ENCODE peak calls at places on chromosomes 2 and 18, in seven cellular contexts. Y is natural killer cell, Z is astrocyte of the spinal cord, T is A549, K is retinal pigment epithelial cell, V is IMR-90, B is adrenal gland. S is an unnamed sample.

GRCh38 chr2:76613330-76613729 is 902.6 kb upstream of the GCFC2 start:
- DNase-seq in B (no peak), T (no peak), V (no peak), Z (no peak), K (no peak), Y (no peak), S (no peak)

GRCh38 chr18:59927246-59927825 is 27.5 kb downstream of the PMAIP1 start:
- DNase-seq in Y (no peak), V (peak; percentile 66), B (no peak), K (peak; percentile 73), T (no peak), Z (no peak), S (no peak)

GRCh38 chr2:206361407-206362045 is 81.8 kb upstream of the ADAM23 start:
- DNase-seq in Y (no peak), T (no peak), K (no peak), B (no peak), V (no peak), Z (no peak), S (no peak)

GRCh38 chr2:123502926-123503325 is 522.2 kb upstream of the CNTNAP5 start:
- DNase-seq in K (no peak), Y (no peak), V (no peak), T (no peak), B (no peak), Z (peak; percentile 5), S (no peak)

GRCh38 chr2:88764850-88765153 is 73.3 kb downstream of the RPIA start:
- DNase-seq in B (no peak), T (no peak), Z (no peak), K (no peak), V (no peak), Y (no peak), S (no peak)

GRCh38 chr2:236644067-236644466 is 74.4 kb downstream of the ACKR3 start:
- DNase-seq in Y (no peak), T (no peak), V (no peak), B (no peak), K (no peak), Z (no peak), S (no peak)

GRCh38 chr2:234038076-234038802 is 12.3 kb upstream of the SPP2 start:
- DNase-seq in K (no peak), B (no peak), T (no peak), Y (no peak), Z (no peak), V (peak; percentile 45), S (no peak)

GRCh38 chr2:197914778-197915177 is 110.4 kb downstream of the PLCL1 start:
- DNase-seq in B (no peak), K (no peak), Z (no peak), Y (no peak), V (no peak), T (no peak), S (no peak)

GRCh38 chr2:8023241-8023640 is 658.6 kb upstream of the ID2 start:
- DNase-seq in V (no peak), Z (no peak), Y (no peak), T (no peak), K (no peak), B (no peak), S (no peak)

GRCh38 chr18:23453657-23454011 is 547 bp downstream of the RIOK3 start:
- DNase-seq in T (peak; percentile 31), Z (peak; percentile 48), V (peak; percentile 69), K (no peak), B (no peak), Y (no peak), S (no peak)

GRCh38 chr2:98911126-98911375 is 25.0 kb downstream of the CRACDL start:
- DNase-seq in T (no peak), K (no peak), B (no peak), Y (no peak), V (no peak), Z (no peak), S (no peak)

DNA sequence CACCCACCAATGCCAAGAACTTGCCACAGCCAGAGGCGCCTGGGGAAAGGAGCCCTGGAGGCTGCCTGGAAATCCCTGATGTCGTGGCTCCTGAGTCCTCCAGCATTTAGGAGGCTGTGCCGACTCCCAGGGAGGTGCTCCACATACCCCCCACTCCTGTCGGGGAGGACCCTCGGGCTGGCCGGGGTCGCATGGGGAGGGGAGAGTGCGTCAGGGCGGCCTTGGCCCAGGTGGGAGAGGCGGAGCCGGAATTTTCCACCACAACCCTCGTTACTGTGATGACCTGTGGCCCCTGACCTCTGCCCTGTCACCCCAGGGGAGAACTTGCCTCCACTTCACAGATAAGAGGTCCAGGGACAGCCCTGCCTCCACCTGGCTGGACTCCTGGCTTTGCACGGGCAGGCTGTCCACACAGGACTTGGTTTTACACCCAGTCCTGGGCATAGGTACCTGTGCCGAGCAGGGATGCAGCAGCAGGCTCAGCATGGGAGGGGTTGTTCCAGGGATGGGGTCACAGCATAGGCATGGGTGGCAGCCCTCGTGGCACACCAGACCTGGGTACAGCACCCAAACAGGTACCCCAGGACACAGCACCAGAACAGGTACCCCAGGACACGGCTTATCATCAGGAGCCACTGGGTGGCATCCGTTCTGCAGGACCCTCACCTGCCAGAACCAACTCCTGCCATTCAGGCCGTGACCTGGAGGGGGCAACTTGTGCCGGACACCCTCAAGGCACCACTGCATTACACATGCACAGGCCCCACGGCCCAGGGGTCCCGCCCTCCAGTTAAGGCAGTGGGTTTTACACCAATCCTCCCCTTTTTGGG is 12.3 kb upstream of the AGXT start:
- DNase-seq in K (no peak), Y (no peak), Z (no peak), V (no peak), B (no peak), T (peak; percentile 38), S (no peak)
- TF ChIP-seq CTCF in K (peak; percentile 12), Y (no peak), Z (peak; percentile 25), V (peak; percentile 15), B (no peak), T (no peak), S (peak; percentile 10)

GRCh38 chr2:26317377-26318105 is 28.4 kb upstream of the SELENOI start:
- DNase-seq in K (no peak), V (no peak), T (no peak), Z (no peak), Y (no peak), B (no peak), S (no peak)

GRCh38 chr2:26316845-26317244 is 29.1 kb upstream of the SELENOI start:
- DNase-seq in B (no peak), Z (no peak), V (no peak), Y (no peak), T (no peak), K (no peak), S (no peak)

GRCh38 chr2:26314243-26314642 is 31.7 kb upstream of the SELENOI start:
- DNase-seq in Z (no peak), K (no peak), B (no peak), T (no peak), Y (no peak), V (no peak), S (no peak)

GRCh38 chr2:26313446-26313845 is 32.5 kb upstream of the SELENOI start:
- DNase-seq in K (no peak), Z (no peak), B (no peak), T (no peak), V (no peak), Y (no peak), S (no peak)

DNA sequence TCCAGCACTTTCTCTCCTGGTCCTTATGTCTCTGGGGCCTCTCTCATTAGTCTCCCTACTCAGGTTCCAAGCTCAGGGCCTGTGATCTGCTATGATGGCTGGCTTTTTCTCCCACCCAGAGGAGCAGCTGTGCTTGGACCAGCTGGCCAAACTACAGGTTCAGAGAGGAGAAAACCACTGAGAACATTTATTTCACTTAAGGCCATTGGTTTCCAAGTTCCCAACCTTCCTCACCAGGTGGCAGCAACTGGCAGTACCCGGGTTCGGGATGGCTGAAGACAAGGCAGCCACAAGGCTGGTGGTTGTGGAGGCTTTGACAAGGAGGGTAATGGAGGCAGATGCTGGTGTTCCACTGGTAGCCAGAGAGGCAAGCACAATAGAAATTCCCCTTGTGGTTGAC is 29.9 kb upstream of the SELENOI start:
- DNase-seq in Y (no peak), K (no peak), Z (no peak), V (no peak), T (peak; percentile 64), B (no peak), S (no peak)
- TF ChIP-seq CTCF in Y (no peak), K (peak; percentile 52), Z (peak; percentile 18), V (no peak), T (peak; percentile 44), B (no peak), S (peak; percentile 13)

GRCh38 chr18:22084547-22084946 is 84.8 kb upstream of the GATA6 start:
- DNase-seq in V (no peak), Z (no peak), T (no peak), B (no peak), Y (no peak), K (no peak), S (peak; percentile 36)

GRCh38 chr18:22086973-22087372 is 82.4 kb upstream of the GATA6 start:
- DNase-seq in T (no peak), Y (no peak), V (no peak), B (no peak), K (no peak), Z (no peak), S (no peak)

GRCh38 chr18:22088029-22088428 is 81.4 kb upstream of the GATA6 start:
- DNase-seq in K (no peak), B (peak; percentile 69), Z (no peak), Y (no peak), V (no peak), T (no peak), S (no peak)

DNA sequence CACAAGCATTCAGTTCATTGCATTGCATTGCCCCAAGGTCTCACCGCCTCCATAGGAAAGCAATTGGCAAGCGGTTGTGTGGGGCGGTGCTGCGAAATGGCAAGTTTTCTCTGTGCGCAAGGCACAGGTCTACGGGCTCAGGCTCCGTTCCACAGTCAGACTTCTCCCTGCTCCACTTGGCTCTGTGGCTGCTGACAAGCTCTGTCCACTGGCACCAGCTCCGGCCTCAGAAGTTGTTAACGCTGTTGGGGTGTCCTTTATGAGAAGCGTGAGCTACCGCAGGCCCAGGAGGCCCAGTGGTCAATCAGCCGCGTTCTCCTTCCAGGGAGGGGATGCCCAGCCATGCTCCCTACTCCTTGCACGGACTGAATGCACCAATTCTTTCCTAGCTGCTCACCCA is 87.0 kb upstream of the GATA6 start:
- DNase-seq in K (no peak), Z (no peak), B (no peak), Y (no peak), V (no peak), T (no peak), S (peak; percentile 45)
- TF ChIP-seq CTCF in K (no peak), Z (no peak), B (no peak), Y (no peak), V (no peak), T (no peak), S (no peak)

DNA sequence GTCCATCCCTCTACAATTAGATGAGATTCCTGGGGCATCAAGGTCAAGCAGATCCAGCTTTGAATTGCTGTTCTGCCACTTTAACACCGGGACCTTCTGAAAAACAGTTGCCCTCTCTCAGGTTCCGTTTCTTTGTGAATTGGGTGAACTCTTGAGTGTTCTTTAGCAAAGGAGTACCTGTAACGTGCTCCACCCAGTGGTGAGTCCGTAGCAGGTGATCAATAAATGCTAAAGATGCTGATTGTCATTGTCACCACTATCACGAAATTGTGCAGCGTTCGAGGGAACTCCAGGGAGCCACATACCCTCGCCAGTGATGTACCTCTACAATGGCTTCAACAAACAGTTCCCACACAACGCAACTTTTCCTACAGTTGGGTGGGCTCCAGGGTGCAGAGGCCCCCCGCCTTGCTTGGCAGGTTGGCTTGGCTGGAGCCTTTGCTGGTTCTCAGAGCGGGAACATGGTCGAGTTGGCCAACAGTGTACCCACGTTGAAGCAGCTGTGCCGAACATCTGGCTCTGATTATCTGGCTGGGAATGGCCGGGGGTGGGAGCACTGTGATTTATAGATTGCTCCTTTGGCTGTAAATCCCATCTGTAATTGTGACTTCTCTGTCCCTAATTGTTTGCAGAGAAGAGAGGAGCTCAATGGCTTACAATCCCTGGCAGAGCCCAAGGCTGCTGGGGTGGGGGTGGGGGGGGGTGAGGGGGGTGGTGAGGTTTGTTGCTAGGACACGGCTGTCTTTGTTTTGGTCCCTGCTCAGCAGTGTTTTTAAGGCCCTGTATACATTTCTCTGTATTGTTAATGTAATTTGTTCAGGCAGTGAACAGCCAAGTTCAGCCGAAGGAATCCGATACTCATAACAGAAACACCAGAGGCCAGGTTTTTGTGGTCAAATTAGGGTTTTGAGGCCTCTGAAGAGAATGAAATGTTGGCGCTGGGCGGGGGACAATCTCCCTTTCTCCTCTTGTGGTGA is 82.2 kb downstream of the TCF7L1 start:
- DNase-seq in Z (peak; percentile 95), B (no peak), V (peak; percentile 93), Y (no peak), K (peak; percentile 56), T (no peak), S (no peak)
- TF ChIP-seq CTCF in Z (no peak), B (no peak), V (no peak), Y (no peak), K (no peak), T (no peak), S (no peak)